ENCODE peak calls at places on chromosomes 11 and 22, in six cellular contexts. I is kidney, F is left lung, L is HepG2, W is upper lobe of right lung, J is IMR-90. O is an unnamed sample.

GRCh38 chr11:45169310-45170072 is 23.1 kb downstream of the PRDM11 start:
- DNase-seq in I (no peak), F (no peak), L (no peak), W (no peak), J (peak), O (no peak)

GRCh38 chr11:60987577-60988277 is 16.2 kb downstream of the CD6 start:
- DNase-seq in I (no peak), F (no peak), L (no peak), W (no peak), J (no peak), O (no peak)

GRCh38 chr11:67646535-67647336 is 3.8 kb downstream of the ACY3 start:
- DNase-seq in I (peak), F (peak), L (no peak), W (no peak), J (no peak), O (no peak)

GRCh38 chr11:12381875-12382274 is 4.5 kb downstream of the PARVA start:
- DNase-seq in I (no peak), F (no peak), L (no peak), W (no peak), J (no peak), O (no peak)

GRCh38 chr22:32336185-32336603 is 21.5 kb upstream of the RFPL3 start:
- DNase-seq in I (no peak), F (no peak), L (no peak), W (peak), J (no peak), O (no peak)

GRCh38 chr22:39318507-39319283 is 728 bp downstream of the RPL3 start:
- DNase-seq in I (no peak), F (no peak), L (no peak), W (no peak), J (no peak), O (no peak)

GRCh38 chr11:100574894-100575769 is 112.0 kb upstream of the ARHGAP42 start:
- DNase-seq in I (no peak), F (no peak), L (peak), W (no peak), J (peak), O (no peak)

GRCh38 chr11:104907521-104908185 is 9.4 kb upstream of the CASP12 start:
- DNase-seq in I (no peak), F (no peak), L (no peak), W (no peak), J (peak), O (no peak)

GRCh38 chr22:35572552-35572951 is 31.9 kb downstream of the RASD2 start:
- DNase-seq in I (no peak), F (no peak), L (no peak), W (no peak), J (no peak), O (no peak)

GRCh38 chr11:65468874-65469333 is 29.9 kb upstream of the MALAT1 start:
- DNase-seq in I (peak), F (peak), L (peak), W (peak), J (no peak), O (no peak)

GRCh38 chr22:46547883-46548244 is 10.4 kb upstream of the CELSR1 start:
- DNase-seq in I (peak), F (peak), L (peak), W (no peak), J (peak), O (peak)

GRCh38 chr11:105937738-105938137 is 84.3 kb downstream of the MSANTD4 start:
- DNase-seq in I (no peak), F (no peak), L (no peak), W (no peak), J (peak), O (no peak)

GRCh38 chr11:4479676-4480075 is 2.8 kb upstream of the OR52K1 start:
- DNase-seq in I (no peak), F (no peak), L (no peak), W (no peak), J (no peak), O (no peak)

GRCh38 chr11:45180888-45181594 is 34.6 kb downstream of the PRDM11 start:
- DNase-seq in I (peak), F (peak), L (no peak), W (peak), J (peak), O (peak)

GRCh38 chr11:66218846-66219620 is 49.4 kb upstream of the RAB1B start:
- DNase-seq in I (no peak), F (peak), L (no peak), W (peak), J (no peak), O (peak)

GRCh38 chr22:39205344-39206021 is 39.3 kb downstream of the PDGFB start:
- DNase-seq in I (peak), F (no peak), L (peak), W (peak), J (peak), O (no peak)

GRCh38 chr22:19779685-19780268 is 19.2 kb downstream of the TBX1 start:
- DNase-seq in I (peak), F (no peak), L (no peak), W (no peak), J (peak), O (no peak)

GRCh38 chr11:119189393-119189792 is 4.1 kb downstream of the NHERF4 start:
- DNase-seq in I (peak), F (no peak), L (no peak), W (no peak), J (no peak), O (no peak)

GRCh38 chr22:46084943-46085830 is 65.1 kb upstream of the PPARA start:
- DNase-seq in I (peak), F (peak), L (no peak), W (peak), J (no peak), O (peak)

GRCh38 chr22:26718905-26719304 is 61.5 kb downstream of the MIAT start:
- DNase-seq in I (no peak), F (no peak), L (no peak), W (no peak), J (peak), O (no peak)

GRCh38 chr22:40401532-40401931 is 31.1 kb downstream of the SGSM3 start:
- DNase-seq in I (no peak), F (no peak), L (no peak), W (no peak), J (no peak), O (no peak)

GRCh38 chr11:102448869-102449224 is 3.7 kb downstream of the TMEM123 start:
- DNase-seq in I (no peak), F (no peak), L (peak), W (no peak), J (no peak), O (no peak)

GRCh38 chr22:21958360-21959273 is 6.0 kb upstream of the PPM1F start:
- DNase-seq in I (no peak), F (no peak), L (no peak), W (no peak), J (no peak), O (no peak)

GRCh38 chr11:130313383-130314183 is 1.1 kb downstream of the ZBTB44 start:
- DNase-seq in I (no peak), F (no peak), L (no peak), W (no peak), J (peak), O (no peak)

GRCh38 chr11:79066456-79067354 is 374.1 kb downstream of the TENM4 start:
- DNase-seq in I (no peak), F (no peak), L (no peak), W (no peak), J (no peak), O (no peak)

GRCh38 chr11:62604460-62605130 is 2.9 kb upstream of the MTA2 start:
- DNase-seq in I (no peak), F (no peak), L (peak), W (no peak), J (no peak), O (no peak)

GRCh38 chr11:104090767-104091166 is 54.3 kb downstream of the DDI1 start:
- DNase-seq in I (no peak), F (no peak), L (no peak), W (no peak), J (no peak), O (no peak)

GRCh38 chr11:96339704-96340554 is 3.1 kb downstream of the MAML2 start:
- DNase-seq in I (no peak), F (no peak), L (no peak), W (no peak), J (peak), O (peak)

GRCh38 chr11:120587299-120587698 is 75.8 kb downstream of the GRIK4 start:
- DNase-seq in I (no peak), F (no peak), L (no peak), W (peak), J (no peak), O (no peak)

GRCh38 chr11:12800032-12800671 is 125.9 kb downstream of the TEAD1 start:
- DNase-seq in I (no peak), F (no peak), L (peak), W (no peak), J (peak), O (no peak)

GRCh38 chr11:69640995-69641581 is at the start of gene CCND1:
- DNase-seq in I (peak), F (peak), L (peak), W (peak), J (peak), O (peak)

GRCh38 chr11:112087212-112087611 is 539 bp downstream of the SDHD start:
- DNase-seq in I (no peak), F (no peak), L (no peak), W (no peak), J (no peak), O (no peak)

GRCh38 chr11:77287615-77288273 is 13.7 kb downstream of the GDPD4 start:
- DNase-seq in I (no peak), F (no peak), L (no peak), W (no peak), J (peak), O (no peak)

GRCh38 chr22:49812838-49813237 is 14.8 kb downstream of the BRD1 start:
- DNase-seq in I (peak), F (no peak), L (no peak), W (no peak), J (peak), O (no peak)

GRCh38 chr11:73359930-73360742 is 16.1 kb upstream of the RELT start:
- DNase-seq in I (no peak), F (no peak), L (peak), W (no peak), J (peak), O (no peak)

GRCh38 chr11:67301951-67302516 is 1.3 kb upstream of the SSH3 start:
- DNase-seq in I (peak), F (peak), L (no peak), W (peak), J (peak), O (peak)

GRCh38 chr11:63997801-63998332 is 11.6 kb downstream of the OTUB1 start:
- DNase-seq in I (no peak), F (no peak), L (no peak), W (no peak), J (no peak), O (no peak)

GRCh38 chr11:63999349-64000025 is 13.2 kb downstream of the OTUB1 start:
- DNase-seq in I (peak), F (peak), L (no peak), W (no peak), J (no peak), O (peak)

GRCh38 chr11:63997104-63997700 is 11.0 kb downstream of the OTUB1 start:
- DNase-seq in I (peak), F (no peak), L (no peak), W (no peak), J (no peak), O (no peak)

GRCh38 chr11:64000026-64000739 is 13.9 kb downstream of the OTUB1 start:
- DNase-seq in I (peak), F (peak), L (no peak), W (peak), J (peak), O (peak)

DNA sequence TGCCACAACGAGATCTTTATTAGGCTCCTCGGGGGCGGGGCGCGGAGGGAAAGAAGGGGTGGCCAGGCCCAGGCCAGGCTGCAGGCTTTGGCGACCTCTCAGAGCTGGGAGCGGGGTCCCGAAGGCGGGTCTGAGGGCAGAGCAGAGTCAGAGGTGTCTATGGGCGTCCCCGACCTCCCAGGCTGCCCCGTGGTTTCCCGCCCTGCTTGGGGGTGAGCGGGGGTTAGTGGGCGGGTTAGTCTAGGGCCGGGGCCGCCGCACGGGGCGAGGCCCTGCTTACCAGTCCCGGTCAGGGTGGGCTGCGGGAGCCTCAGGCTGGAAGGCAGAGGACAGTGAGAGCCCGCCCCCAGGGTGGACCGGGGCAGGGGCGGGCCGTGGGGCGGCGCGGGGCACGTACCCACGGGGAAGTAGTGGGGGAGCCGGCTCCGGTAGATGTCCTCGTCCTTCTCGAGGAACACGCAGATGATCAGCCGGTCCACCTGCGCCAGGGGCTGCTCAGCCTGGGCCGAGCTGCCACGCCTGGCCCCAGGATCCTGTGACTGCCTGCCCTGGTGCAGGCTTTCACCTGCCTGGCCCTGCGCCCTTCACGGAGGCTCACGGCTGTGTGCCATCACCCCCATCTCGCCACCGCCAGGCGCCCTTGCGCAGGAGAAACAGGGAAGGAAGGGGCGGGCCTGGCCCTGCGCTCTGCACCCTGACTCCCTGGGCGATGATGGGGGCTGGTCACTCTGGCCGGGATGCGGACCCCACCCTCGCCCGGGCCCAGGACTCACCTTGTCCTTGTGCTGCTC is 12.5 kb downstream of the OTUB1 start:
- DNase-seq in I (peak), F (no peak), L (no peak), W (no peak), J (no peak), O (no peak)
- TF ChIP-seq CTCF in I (peak), F (no peak), L (no peak), W (no peak), J (no peak), O (no peak)

GRCh38 chr11:126416542-126417090 is 61.1 kb downstream of the ST3GAL4 start:
- DNase-seq in I (peak), F (peak), L (no peak), W (peak), J (peak), O (peak)

GRCh38 chr11:126419801-126420729 is 64.6 kb downstream of the ST3GAL4 start:
- DNase-seq in I (peak), F (no peak), L (no peak), W (no peak), J (peak), O (no peak)

GRCh38 chr11:126415128-126415527 is 59.6 kb downstream of the ST3GAL4 start:
- DNase-seq in I (peak), F (peak), L (no peak), W (no peak), J (peak), O (peak)

GRCh38 chr11:126415669-126416420 is 60.4 kb downstream of the ST3GAL4 start:
- DNase-seq in I (peak), F (peak), L (no peak), W (peak), J (no peak), O (no peak)

DNA sequence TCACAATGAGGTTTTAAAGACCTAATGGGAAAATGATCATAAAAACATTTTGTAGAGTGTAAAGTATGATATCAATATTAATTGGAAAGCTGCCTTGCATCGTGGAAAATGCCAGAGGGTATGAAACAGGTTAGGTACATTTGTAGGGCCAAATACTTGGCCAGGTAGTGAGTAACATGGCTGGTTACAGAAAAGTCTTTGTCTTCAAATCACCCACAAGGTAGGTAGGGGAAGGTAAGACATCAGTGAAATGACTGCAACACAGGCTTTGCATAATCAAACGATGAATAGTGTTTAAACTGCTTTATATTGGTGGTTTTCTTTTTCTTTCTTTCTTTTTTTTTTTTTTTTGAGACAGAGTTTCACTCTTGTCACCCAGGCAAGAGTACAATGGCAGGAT is 62.0 kb downstream of the ST3GAL4 start:
- DNase-seq in I (no peak), F (no peak), L (no peak), W (no peak), J (no peak), O (no peak)
- H3K27ac ChIP-seq in I (no peak), F (no peak), L (no peak), W (peak), J (no peak), O (peak)

GRCh38 chr22:29914165-29914564 is 31.2 kb downstream of the MTMR3 start:
- DNase-seq in I (no peak), F (no peak), L (no peak), W (no peak), J (peak), O (no peak)
- H3K4me3 ChIP-seq in I (no peak), F (no peak), L (no peak), W (no peak), J (no peak), O (no peak)

DNA sequence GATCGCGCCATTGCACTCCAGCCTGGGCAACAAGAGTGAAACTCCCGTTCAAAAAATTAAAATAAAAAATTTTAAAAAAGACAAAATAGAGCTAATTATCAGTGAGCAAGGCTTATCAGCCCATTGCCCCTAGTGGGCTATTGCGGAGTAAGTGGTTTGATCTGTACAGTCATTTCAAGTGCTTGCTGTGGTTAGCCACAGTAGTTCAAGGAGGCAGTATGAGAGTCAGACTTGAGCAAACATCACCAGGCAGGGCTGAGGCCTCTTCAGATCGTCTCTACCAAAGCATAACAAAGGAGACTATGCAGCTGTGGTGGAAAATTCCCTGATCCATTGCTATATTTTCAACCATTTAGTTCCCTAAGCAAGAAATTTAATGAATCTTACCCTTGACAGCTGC is 4.3 kb upstream of the SBF2 start:
- DNase-seq in I (no peak), F (no peak), L (peak), W (no peak), J (peak), O (no peak)
- TF ChIP-seq CTCF in I (no peak), F (no peak), L (no peak), W (peak), J (peak), O (no peak)

GRCh38 chr11:117830072-117830471 is 5.5 kb upstream of the FXYD2 start:
- DNase-seq in I (peak), F (no peak), L (no peak), W (no peak), J (no peak), O (peak)

GRCh38 chr11:117827521-117828511 is 3.3 kb upstream of the FXYD2 start:
- DNase-seq in I (peak), F (no peak), L (no peak), W (peak), J (no peak), O (peak)

GRCh38 chr11:117826832-117827231 is 2.3 kb upstream of the FXYD2 start:
- DNase-seq in I (peak), F (peak), L (no peak), W (peak), J (no peak), O (no peak)

GRCh38 chr11:117829369-117829725 is 4.8 kb upstream of the FXYD2 start:
- DNase-seq in I (peak), F (no peak), L (no peak), W (peak), J (no peak), O (peak)

DNA sequence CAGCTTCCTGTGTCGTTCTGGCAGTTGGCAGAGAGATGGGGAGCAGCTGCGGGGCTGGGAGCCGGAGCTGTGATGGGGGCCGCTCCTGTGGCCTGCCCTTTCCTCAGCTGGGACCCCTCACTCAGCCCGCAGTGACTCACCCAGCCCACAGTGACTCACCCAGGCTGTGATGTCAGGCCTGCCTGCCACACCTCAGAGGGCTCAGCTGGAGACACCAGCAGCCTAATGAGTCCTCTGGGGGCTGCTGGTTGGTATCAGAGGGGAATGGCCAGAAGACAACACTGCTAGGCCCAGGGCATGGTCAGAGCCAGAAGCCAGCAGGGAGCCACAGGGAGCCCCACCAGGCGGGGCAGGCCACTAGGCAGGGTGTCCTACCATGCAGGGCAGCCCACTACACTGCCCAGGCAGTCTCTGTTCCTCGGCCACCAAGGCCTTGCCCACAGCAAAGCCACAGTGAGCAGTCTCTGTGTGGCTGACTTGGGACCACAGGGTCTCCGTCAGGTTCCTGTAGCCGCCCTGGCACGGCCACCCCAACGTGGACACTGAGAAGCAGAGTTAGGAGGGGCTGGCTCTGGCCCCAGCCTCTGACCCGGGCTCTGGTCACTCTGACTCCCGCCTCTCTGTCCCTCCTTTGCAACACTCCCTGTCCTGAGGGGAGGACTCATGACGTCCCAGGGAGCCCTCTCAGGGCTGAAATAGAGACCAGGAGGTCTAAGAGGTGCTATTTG is 4.3 kb upstream of the FXYD2 start:
- DNase-seq in I (peak), F (peak), L (no peak), W (peak), J (peak), O (peak)
- H3K27ac ChIP-seq in I (peak), F (peak), L (no peak), W (peak), J (no peak), O (no peak)

DNA sequence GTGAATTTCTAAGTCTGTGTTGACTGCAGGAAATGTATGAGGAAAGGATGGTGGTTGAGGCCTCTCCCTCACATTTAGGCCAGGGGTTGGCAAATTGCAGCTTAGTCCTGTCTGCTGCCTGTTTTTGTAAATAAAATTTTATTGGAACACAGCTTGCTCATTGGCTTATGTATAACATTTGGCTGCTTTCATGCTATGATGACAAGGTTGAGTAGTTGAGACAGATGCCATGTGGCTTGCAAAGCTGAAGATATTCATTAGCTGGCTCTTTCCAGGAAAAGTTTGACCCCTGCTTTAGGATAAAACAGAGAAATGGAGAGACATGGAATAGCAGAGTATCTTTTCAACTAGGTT is 46.2 kb downstream of the BCR start:
- DNase-seq in I (no peak), F (no peak), L (no peak), W (no peak), J (no peak), O (no peak)
- H3K4me3 ChIP-seq in I (no peak), F (no peak), L (no peak), W (no peak), J (no peak), O (no peak)

O was measured in tibial artery.